ENCODE peak calls at places on chromosomes 11 and 22, in ten cellular contexts. S is T1000; Z is hippocampal formation; T is stimulated activated CD4-positive, alpha-beta T cell treated with anti-CD3 and anti-CD28 coated beads, Interleukin-12 subunit alpha, Interleukin-12 subunit beta, amount 100 ng/mL, for 24 hours; P is cardiac fibroblast; A is ACHN; K is activated CD4-positive, alpha-beta T cell treated with anti-CD3 and anti-CD28 coated beads, Interleukin-2, amount 10 ng/mL, durations not matched to agents 7 days and 5 days; G is heart left ventricle; W is SW480; Y is Daoy. M is an unnamed sample.

GRCh38 chr11:66868726-66869291 is 11.9 kb downstream of the LRFN4 start:
- DNase-seq in S (no peak), Z (no peak), T (peak; percentile 52), P (no peak), A (peak; percentile 67), K (peak; percentile 87), G (peak; percentile 27), W (peak; percentile 87), Y (peak; percentile 51), M (peak; percentile 90)

GRCh38 chr11:120306519-120307242 is 18.4 kb upstream of the TLCD5 start:
- DNase-seq in S (peak; percentile 48), Z (no peak), T (no peak), P (peak; percentile 95), A (peak; percentile 82), K (no peak), G (peak; percentile 53), W (peak; percentile 89), Y (peak; percentile 94), M (no peak)

GRCh38 chr22:30373331-30374325 is 13.6 kb downstream of the RNF215 start:
- DNase-seq in S (no peak), Z (no peak), T (no peak), P (no peak), A (no peak), K (no peak), G (no peak), W (no peak), Y (no peak), M (no peak)

GRCh38 chr11:96748639-96749370 is 359.0 kb downstream of the JRKL start:
- DNase-seq in S (no peak), Z (no peak), T (no peak), P (peak; percentile 59), A (no peak), K (no peak), G (no peak), W (no peak), Y (no peak), M (no peak)

GRCh38 chr11:115741376-115741775 is 237.2 kb upstream of the CADM1 start:
- DNase-seq in S (no peak), Z (no peak), T (no peak), P (no peak), A (no peak), K (no peak), G (no peak), W (no peak), Y (no peak), M (no peak)

GRCh38 chr11:131198646-131199285 is 171.6 kb upstream of the NTM start:
- DNase-seq in S (no peak), Z (no peak), T (no peak), P (no peak), A (no peak), K (no peak), G (no peak), W (no peak), Y (no peak), M (no peak)

GRCh38 chr22:42323971-42324370 is 53.5 kb upstream of the TCF20 start:
- DNase-seq in S (no peak), Z (no peak), T (no peak), P (no peak), A (no peak), K (no peak), G (no peak), W (no peak), Y (no peak), M (no peak)

GRCh38 chr11:17218403-17218802 is 10.6 kb upstream of the PIK3C2A start:
- DNase-seq in S (no peak), Z (no peak), T (no peak), P (no peak), A (no peak), K (no peak), G (no peak), W (no peak), Y (no peak), M (no peak)

GRCh38 chr11:8963569-8964323 is 496 bp downstream of the TMEM9B start:
- DNase-seq in S (peak; percentile 70), Z (no peak), T (peak; percentile 65), P (no peak), A (peak; percentile 73), K (peak; percentile 85), G (peak; percentile 88), W (peak; percentile 83), Y (peak; percentile 82), M (peak; percentile 86)

GRCh38 chr11:2259897-2260451 is 10.4 kb downstream of the ASCL2 start:
- DNase-seq in S (no peak), Z (no peak), T (no peak), P (no peak), A (no peak), K (no peak), G (no peak), W (no peak), Y (no peak), M (no peak)

M was measured in activated CD8-positive, alpha-beta T cell treated with anti-CD3 and anti-CD28 coated beads, Interleukin-2, amount 10 ng/mL, durations not matched to agents 7 days and 5 days.